ENCODE peak calls at places on chromosomes 7 and 10, in nine cellular contexts. N is fibroblast of pulmonary artery; L is CD4-positive, CD25-positive, alpha-beta regulatory T cell; M is fibroblast of the aortic adventitia; I is endothelial cell; U is fibroblast of mammary gland; P is esophagus muscularis mucosa; Y is activated T-cell treated with anti-CD3 and anti-CD28 coated beads, Interleukin-2, amount 50 U/mL, for 4 hours; S is thyroid gland. E is an unnamed sample.

GRCh38 chr7:134782121-134782623 is 2.7 kb downstream of the CALD1 start:
- DNase-seq in N (peak; percentile 71), L (no peak), M (peak; percentile 61), I (no peak), U (peak; percentile 65), P (peak; percentile 50), Y (no peak), S (no peak), E (no peak)

GRCh38 chr10:119281581-119282071 is 74.3 kb downstream of the GRK5 start:
- DNase-seq in N (peak; percentile 28), L (no peak), M (peak; percentile 48), I (no peak), U (peak; percentile 6), P (no peak), Y (no peak), S (peak; percentile 98), E (no peak)

GRCh38 chr10:105239311-105240215 is 598.5 kb downstream of the SORCS3 start:
- DNase-seq in N (no peak), L (no peak), M (no peak), I (no peak), U (no peak), P (peak; percentile 90), Y (no peak), S (no peak), E (no peak)

GRCh38 chr7:83786858-83787257 is 137.9 kb upstream of the SEMA3E start:
- DNase-seq in N (no peak), L (no peak), M (no peak), I (no peak), U (no peak), P (no peak), Y (no peak), S (no peak), E (no peak)

GRCh38 chr7:881441-882234 is 5.3 kb downstream of the GET4 start:
- DNase-seq in N (no peak), L (no peak), M (no peak), I (no peak), U (no peak), P (no peak), Y (no peak), S (no peak), E (no peak)

GRCh38 chr10:130185591-130185990 is 49.4 kb downstream of the GLRX3 start:
- DNase-seq in N (no peak), L (no peak), M (no peak), I (no peak), U (no peak), P (no peak), Y (no peak), S (no peak), E (no peak)

GRCh38 chr7:107441576-107442422 is 28.1 kb upstream of the GPR22 start:
- DNase-seq in N (no peak), L (no peak), M (peak; percentile 58), I (no peak), U (peak; percentile 62), P (no peak), Y (no peak), S (no peak), E (no peak)

GRCh38 chr10:103257812-103258211 is 12.1 kb downstream of the RPEL1 start:
- DNase-seq in N (no peak), L (no peak), M (no peak), I (no peak), U (no peak), P (no peak), Y (no peak), S (no peak), E (no peak)

GRCh38 chr10:112565434-112566053 is 118.5 kb downstream of the VTI1A start:
- DNase-seq in N (peak; percentile 88), L (peak; percentile 55), M (peak; percentile 84), I (peak; percentile 67), U (peak; percentile 76), P (no peak), Y (no peak), S (peak; percentile 18), E (peak; percentile 49)